ENCODE peak calls at places on chromosomes 4 and X, in four cellular contexts. Z, G, Y and R are unnamed samples.

GRCh38 chr4:147823135-147823534 is 91.2 kb downstream of the ARHGAP10 start:
- DNase-seq in Z (no peak), G (no peak), Y (no peak), R (no peak)

GRCh38 chr4:150219841-150220240 is 141.6 kb downstream of the DCLK2 start:
- DNase-seq in Z (no peak), G (no peak), Y (no peak), R (no peak)

GRCh38 chrX:24629701-24630100 is 17.4 kb downstream of the PCYT1B start:
- DNase-seq in Z (no peak), G (no peak), Y (no peak), R (no peak)

GRCh38 chr4:152052431-152053057 is 291.7 kb upstream of the GATB start:
- DNase-seq in Z (no peak), G (no peak), Y (no peak), R (no peak)

GRCh38 chr4:20253272-20253798 is 1.6 kb downstream of the SLIT2 start:
- DNase-seq in Z (no peak), G (no peak), Y (no peak), R (no peak)

GRCh38 chr4:184807797-184808718 is 17.7 kb downstream of the ACSL1 start:
- DNase-seq in Z (no peak), G (peak), Y (peak), R (no peak)

GRCh38 chrX:150236304-150236703 is 126.8 kb upstream of the MAMLD1 start:
- DNase-seq in Z (no peak), G (no peak), Y (peak), R (no peak)

GRCh38 chrX:101257448-101258259 is 33.5 kb downstream of the TAF7L start:
- DNase-seq in Z (no peak), G (peak), Y (no peak), R (no peak)

GRCh38 chr4:85081196-85081595 is 114.7 kb upstream of the WDFY3 start:
- DNase-seq in Z (no peak), G (no peak), Y (no peak), R (no peak)

GRCh38 chr4:48078862-48079655 is 55.0 kb downstream of the TXK start:
- DNase-seq in Z (no peak), G (no peak), Y (no peak), R (no peak)

GRCh38 chr4:130257271-130257670 is 1161.3 kb downstream of the C4orf33 start:
- DNase-seq in Z (no peak), G (no peak), Y (no peak), R (no peak)

GRCh38 chrX:46912673-46913491 is 661 bp downstream of the JADE3 start:
- DNase-seq in Z (peak), G (peak), Y (peak), R (peak)

GRCh38 chr4:4852591-4853362 is 6.7 kb upstream of the MSX1 start:
- DNase-seq in Z (peak), G (no peak), Y (peak), R (no peak)

GRCh38 chrX:112641449-112641848 is 38.3 kb downstream of the LHFPL1 start:
- DNase-seq in Z (no peak), G (no peak), Y (no peak), R (no peak)

GRCh38 chr4:76211769-76212168 is 1.9 kb downstream of the SCARB2 start:
- DNase-seq in Z (no peak), G (no peak), Y (no peak), R (no peak)

GRCh38 chr4:163492951-163493504 is 1.5 kb upstream of the TMA16 start:
- DNase-seq in Z (peak), G (no peak), Y (no peak), R (peak)

GRCh38 chrX:27671234-27671633 is 81.1 kb downstream of the DCAF8L2 start:
- DNase-seq in Z (no peak), G (no peak), Y (no peak), R (no peak)

GRCh38 chr4:163395758-163396157 is 52.1 kb downstream of the NPY5R start:
- DNase-seq in Z (no peak), G (no peak), Y (no peak), R (no peak)

GRCh38 chr4:189053621-189054020 is 887.1 kb upstream of the FRG1 start:
- DNase-seq in Z (no peak), G (no peak), Y (no peak), R (no peak)

GRCh38 chr4:145956288-145956890 is 17.8 kb upstream of the ZNF827 start:
- DNase-seq in Z (peak), G (peak), Y (peak), R (peak)

GRCh38 chr4:98664959-98665358 is 6.5 kb upstream of the TSPAN5 start:
- DNase-seq in Z (no peak), G (no peak), Y (no peak), R (no peak)

GRCh38 chr4:88059781-88060180 is 52.3 kb downstream of the PKD2 start:
- DNase-seq in Z (no peak), G (no peak), Y (no peak), R (no peak)

DNA sequence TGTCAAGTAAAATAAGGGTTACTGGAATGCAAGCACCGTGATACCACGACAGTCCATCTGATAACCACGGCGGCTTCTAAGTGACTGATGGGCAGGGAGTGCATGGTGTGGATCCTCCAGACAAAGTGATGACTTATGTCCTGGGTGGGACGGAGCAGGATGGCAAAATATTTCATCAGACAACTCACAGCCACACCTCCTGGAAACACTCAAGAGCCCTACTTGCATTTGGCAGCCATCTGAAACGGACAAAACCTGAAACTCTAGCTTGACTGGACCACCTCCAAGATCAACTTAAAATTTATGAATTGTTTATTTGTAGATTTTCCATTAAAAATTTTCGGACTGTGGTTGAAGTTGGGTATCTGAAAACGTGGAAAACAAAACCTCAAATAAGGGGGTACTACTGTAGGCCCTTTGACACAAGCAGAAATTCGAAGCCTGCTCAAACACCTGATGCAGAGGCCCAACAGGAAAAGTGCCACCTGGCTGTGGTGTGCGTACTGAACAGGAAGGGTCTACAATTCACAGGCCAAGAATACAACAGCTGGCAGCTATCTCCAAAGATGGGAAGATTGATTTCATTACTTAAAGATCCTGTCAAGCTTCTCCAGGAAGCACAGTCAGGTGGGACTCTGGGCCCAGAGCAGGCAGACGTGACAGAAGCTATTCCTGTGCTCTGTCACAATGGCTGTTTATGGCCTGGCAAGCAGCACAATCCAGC is 26.0 kb downstream of the LRIT3 start:
- DNase-seq in Z (no peak), G (no peak), Y (no peak), R (no peak)
- TF ChIP-seq RNF2 in Z (peak), G (no peak), Y (no peak), R (no peak)

GRCh38 chrX:9816094-9816700 is 30.0 kb downstream of the SHROOM2 start:
- DNase-seq in Z (no peak), G (no peak), Y (no peak), R (no peak)
- TF ChIP-seq RNF2 in Z (no peak), G (no peak), Y (no peak), R (no peak)

GRCh38 chrX:115679460-115679859 is 118.5 kb downstream of the PLS3 start:
- DNase-seq in Z (peak), G (peak), Y (no peak), R (peak)
- TF ChIP-seq RNF2 in Z (no peak), G (no peak), Y (no peak), R (no peak)

GRCh38 chr4:77773101-77773500 is 46.1 kb downstream of the CNOT6L start:
- DNase-seq in Z (no peak), G (no peak), Y (no peak), R (no peak)

GRCh38 chr4:77776182-77777134 is 42.7 kb downstream of the CNOT6L start:
- DNase-seq in Z (no peak), G (no peak), Y (no peak), R (no peak)

GRCh38 chr4:77782102-77782835 is 36.9 kb downstream of the CNOT6L start:
- DNase-seq in Z (no peak), G (no peak), Y (no peak), R (no peak)

GRCh38 chr4:77771566-77771965 is 47.6 kb downstream of the CNOT6L start:
- DNase-seq in Z (no peak), G (no peak), Y (no peak), R (no peak)

DNA sequence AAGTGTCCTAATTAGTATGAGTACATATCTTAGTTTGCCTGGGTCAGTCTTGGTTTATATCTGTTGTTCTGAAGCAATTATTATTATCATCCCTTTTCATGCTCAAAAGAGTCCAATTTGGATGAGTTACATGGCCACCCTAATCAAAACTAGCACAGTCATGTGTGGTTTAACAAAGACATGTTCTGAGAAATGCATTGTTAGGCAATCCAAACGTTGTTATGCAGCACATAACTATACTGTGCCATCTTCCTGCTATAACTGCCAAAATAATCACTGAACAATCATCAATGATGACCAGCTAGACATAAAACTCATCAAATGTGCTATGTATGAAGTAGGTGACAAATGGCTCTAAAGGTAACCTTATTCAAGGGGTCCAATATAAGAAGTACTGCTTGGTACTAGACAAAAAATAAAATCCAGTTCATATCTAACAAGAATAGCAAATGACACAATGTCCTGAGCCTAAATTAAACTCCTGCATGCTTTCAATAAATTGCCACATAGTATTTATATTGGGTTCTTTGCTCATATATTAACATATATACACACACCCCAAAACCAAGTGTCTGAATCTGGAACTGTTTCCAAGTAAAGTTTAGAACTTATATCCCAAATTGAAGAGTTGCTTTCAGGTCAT is 41.9 kb downstream of the CNOT6L start:
- DNase-seq in Z (no peak), G (no peak), Y (no peak), R (no peak)
- TF ChIP-seq RNF2 in Z (no peak), G (no peak), Y (no peak), R (no peak)

GRCh38 chr4:38967260-38968095 is 64.7 kb downstream of the TMEM156 start:
- DNase-seq in Z (no peak), G (peak), Y (no peak), R (no peak)
- TF ChIP-seq RNF2 in Z (no peak), G (no peak), Y (no peak), R (no peak)

GRCh38 chr4:110638347-110638746 is 15.5 kb upstream of the PITX2 start:
- DNase-seq in Z (no peak), G (no peak), Y (no peak), R (no peak)

GRCh38 chr4:110637408-110638131 is 14.7 kb upstream of the PITX2 start:
- DNase-seq in Z (no peak), G (no peak), Y (peak), R (no peak)

GRCh38 chr4:110635155-110635479 is 12.2 kb upstream of the PITX2 start:
- DNase-seq in Z (no peak), G (no peak), Y (no peak), R (no peak)

GRCh38 chr4:110636231-110636676 is 13.4 kb upstream of the PITX2 start:
- DNase-seq in Z (no peak), G (no peak), Y (no peak), R (peak)

GRCh38 chr4:110636677-110637407 is 14.0 kb upstream of the PITX2 start:
- DNase-seq in Z (no peak), G (no peak), Y (peak), R (peak)
- TF ChIP-seq RNF2 in Z (no peak), G (no peak), Y (peak), R (no peak)

DNA sequence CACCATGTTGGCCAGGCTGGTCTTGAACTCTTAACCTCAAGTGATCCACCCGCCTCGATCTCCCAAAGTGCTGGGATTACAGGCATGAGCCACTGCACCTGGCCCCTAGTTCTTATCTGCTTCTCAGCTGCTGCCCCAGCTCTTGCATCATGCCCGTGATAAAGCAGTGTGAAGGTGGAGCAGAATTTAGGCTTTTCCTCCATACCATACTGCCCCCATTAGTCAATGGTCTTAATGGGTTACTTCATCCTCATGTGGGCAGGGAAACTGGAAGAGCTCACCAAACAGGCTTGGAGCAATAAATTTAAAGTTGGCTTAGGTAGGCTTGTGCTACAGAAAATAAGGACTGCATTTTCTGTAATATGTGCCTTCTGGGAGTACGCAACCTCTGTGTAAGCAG is 636.9 kb upstream of the BOD1L1 start:
- DNase-seq in Z (no peak), G (no peak), Y (no peak), R (peak)
- TF ChIP-seq RNF2 in Z (no peak), G (no peak), Y (no peak), R (no peak)

GRCh38 chrX:96861661-96862060 is 22.0 kb upstream of the RPA4 start:
- DNase-seq in Z (no peak), G (no peak), Y (no peak), R (no peak)

DNA sequence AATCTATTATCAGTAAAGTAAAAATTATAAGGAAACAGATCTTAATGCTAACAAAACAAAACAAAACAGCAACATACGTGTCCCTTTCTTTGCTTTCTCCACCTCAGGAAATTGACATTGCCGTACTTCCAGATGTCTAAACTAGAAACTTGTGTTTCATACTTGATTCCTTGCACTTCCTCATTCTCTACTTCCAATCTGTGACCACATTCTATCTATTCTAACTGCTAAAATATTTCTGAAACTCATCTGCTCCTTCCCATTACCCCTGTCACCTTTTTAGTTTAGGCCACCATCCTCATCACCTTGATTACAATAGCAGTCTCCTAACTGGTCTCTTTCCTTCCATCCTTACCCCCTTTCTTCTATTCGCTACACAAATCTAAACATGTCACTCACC is 22.5 kb upstream of the RPA4 start:
- DNase-seq in Z (no peak), G (no peak), Y (no peak), R (no peak)
- TF ChIP-seq RNF2 in Z (no peak), G (no peak), Y (no peak), R (no peak)